ENCODE peak calls at places on chromosome 13, in five cellular contexts. H is stimulated activated CD4-positive, alpha-beta T cell treated with anti-CD3 and anti-CD28 coated beads, Interleukin-4, amount 100 ng/mL, for 4 hours; F is mucosa of gallbladder; I is lung microvascular endothelial cell; A is ELR. M is an unnamed sample.

GRCh38 chr13:42392706-42393572 is 121.0 kb downstream of the AKAP11 start:
- DNase-seq in H (no peak), F (no peak), I (no peak), A (no peak), M (no peak)

GRCh38 chr13:39961036-39961435 is 305.6 kb downstream of the COG6 start:
- DNase-seq in H (no peak), F (no peak), I (peak), A (no peak), M (no peak)

GRCh38 chr13:91305652-91306051 is 41.8 kb upstream of the MIR17HG start:
- DNase-seq in H (no peak), F (no peak), I (no peak), A (no peak), M (no peak)

GRCh38 chr13:113411216-113412023 is 41.9 kb downstream of the ADPRHL1 start:
- DNase-seq in H (no peak), F (no peak), I (no peak), A (peak), M (peak)

GRCh38 chr13:39965309-39965708 is 309.8 kb downstream of the COG6 start:
- DNase-seq in H (no peak), F (no peak), I (no peak), A (no peak), M (no peak)

GRCh38 chr13:72986197-72986596 is 72.6 kb upstream of the KLF5 start:
- DNase-seq in H (no peak), F (no peak), I (no peak), A (no peak), M (no peak)

GRCh38 chr13:100872761-100873160 is 198.2 kb upstream of the TMTC4 start:
- DNase-seq in H (no peak), F (peak), I (no peak), A (no peak), M (no peak)

GRCh38 chr13:98626298-98626940 is 49.5 kb upstream of the STK24 start:
- DNase-seq in H (no peak), F (no peak), I (no peak), A (peak), M (no peak)

GRCh38 chr13:72536668-72537399 is 190.6 kb downstream of the MZT1 start:
- DNase-seq in H (no peak), F (peak), I (no peak), A (no peak), M (no peak)

GRCh38 chr13:113582841-113583631 is 1.5 kb upstream of the TFDP1 start:
- DNase-seq in H (no peak), F (no peak), I (no peak), A (no peak), M (no peak)

GRCh38 chr13:28620011-28620830 is 38.7 kb upstream of the POMP start:
- DNase-seq in H (no peak), F (no peak), I (no peak), A (no peak), M (no peak)

GRCh38 chr13:23868521-23868920 is 20.7 kb downstream of the MIPEP start:
- DNase-seq in H (no peak), F (no peak), I (no peak), A (peak), M (no peak)

GRCh38 chr13:106612688-106613087 is 44.8 kb upstream of the ARGLU1 start:
- DNase-seq in H (no peak), F (peak), I (no peak), A (no peak), M (no peak)

GRCh38 chr13:72820156-72820897 is 38.4 kb downstream of the PIBF1 start:
- DNase-seq in H (no peak), F (no peak), I (no peak), A (peak), M (no peak)

GRCh38 chr13:48266967-48267639 is 34.1 kb downstream of the ITM2B start:
- DNase-seq in H (no peak), F (no peak), I (no peak), A (peak), M (no peak)

GRCh38 chr13:46198794-46199193 is 12.9 kb upstream of the LRRC63 start:
- DNase-seq in H (no peak), F (no peak), I (no peak), A (no peak), M (no peak)

GRCh38 chr13:95049772-95050171 is 251.5 kb downstream of the ABCC4 start:
- DNase-seq in H (no peak), F (no peak), I (no peak), A (no peak), M (no peak)

M was measured in SW 1271.